ENCODE peak calls at places on chromosomes 6 and 20, in six cellular contexts. M is HS-5; V is kidney; I is activated CD4-positive, CD25-positive, alpha-beta regulatory T cell; E is cerebellar cortex; U is stimulated activated CD4-positive, alpha-beta T cell treated with anti-CD3 and anti-CD28 coated beads, Interleukin-2, amount 100 ng/mL, for 24 hours. O is an unnamed sample.

GRCh38 chr20:51668515-51668914 is 99.7 kb downstream of the ATP9A start:
- DNase-seq in U (no peak), I (no peak), M (no peak), E (no peak), V (no peak), O (no peak)

GRCh38 chr20:4086771-4087677 is 71.7 kb upstream of the RNF24 start:
- DNase-seq in V (no peak), U (no peak), M (no peak), I (no peak), E (no peak), O (no peak)

GRCh38 chr6:22214314-22214713 is 82.5 kb downstream of the PRL start:
- DNase-seq in I (no peak), U (no peak), E (no peak), M (no peak), V (no peak), O (no peak)

GRCh38 chr6:75275067-75275466 is 9.5 kb downstream of the TMEM30A start:
- DNase-seq in U (no peak), E (no peak), I (no peak), M (peak; percentile 90), V (no peak), O (no peak)

GRCh38 chr6:127834136-127834535 is 66.7 kb downstream of the THEMIS start:
- DNase-seq in V (no peak), U (no peak), I (no peak), E (no peak), M (no peak), O (no peak)

GRCh38 chr6:34657307-34657978 is 39.1 kb downstream of the ILRUN start:
- DNase-seq in I (no peak), M (peak; percentile 70), E (no peak), U (no peak), V (no peak), O (no peak)

GRCh38 chr6:13304580-13305255 is 23.6 kb downstream of the TBC1D7 start:
- DNase-seq in I (no peak), U (no peak), V (no peak), M (no peak), E (no peak), O (no peak)

GRCh38 chr20:57658447-57659130 is 38.4 kb upstream of the ZBP1 start:
- DNase-seq in E (no peak), U (no peak), M (no peak), I (no peak), V (no peak), O (no peak)

GRCh38 chr6:112636650-112637260 is 289.6 kb downstream of the RFPL4B start:
- DNase-seq in U (no peak), I (no peak), E (no peak), V (no peak), M (no peak), O (no peak)

GRCh38 chr6:29723666-29724588 is 693 bp downstream of the HLA-F start:
- DNase-seq in U (peak; percentile 83), M (no peak), E (peak; percentile 9), I (peak; percentile 56), V (peak; percentile 85), O (peak; percentile 62)

GRCh38 chr6:42653851-42654250 is 68.5 kb downstream of the PRPH2 start:
- DNase-seq in U (no peak), V (no peak), E (no peak), M (no peak), I (no peak), O (no peak)

GRCh38 chr6:21616005-21616404 is 22.5 kb downstream of the SOX4 start:
- DNase-seq in E (no peak), U (no peak), I (no peak), M (no peak), V (no peak), O (no peak)

O was measured in stimulated activated naive B cell treated with anti-CD40 and anti-IgM and Interleukin-4, amounts not matched to agents 10 μg/mL and 1 μg/mL and 100 μg/mL, for 72 hours.